ENCODE peak calls at places on chromosomes 6 and 20, in eight cellular contexts. One of them, this sample, is unnamed.

GRCh38 chr6:52672422-52673025 is 1.6 kb downstream of the TMEM14A start:
- DNase-seq in OCI-LY7: no peak
- DNase-seq in A549: peak; percentile 19
- DNase-seq in GM13976: no peak
- DNase-seq in CD4-positive, alpha-beta T cell: no peak
- DNase-seq in IMR-90: peak; percentile 45
- DNase-seq in progenitor cell of endocrine pancreas: no peak
- DNase-seq in AG04450: no peak
- DNase-seq in this sample: no peak

GRCh38 chr6:3398755-3399671 is 57.8 kb downstream of the SLC22A23 start:
- DNase-seq in progenitor cell of endocrine pancreas: no peak
- DNase-seq in IMR-90: no peak
- DNase-seq in A549: no peak
- DNase-seq in CD4-positive, alpha-beta T cell: no peak
- DNase-seq in AG04450: no peak
- DNase-seq in OCI-LY7: no peak
- DNase-seq in GM13976: no peak
- DNase-seq in this sample: no peak

GRCh38 chr6:31441368-31442267 is 38.2 kb downstream of the MICA start:
- DNase-seq in A549: peak; percentile 77
- DNase-seq in OCI-LY7: peak; percentile 78
- DNase-seq in IMR-90: peak; percentile 34
- DNase-seq in AG04450: peak; percentile 27
- DNase-seq in GM13976: peak; percentile 87
- DNase-seq in CD4-positive, alpha-beta T cell: no peak
- DNase-seq in progenitor cell of endocrine pancreas: peak; percentile 60
- DNase-seq in this sample: peak; percentile 67

GRCh38 chr6:5173862-5174643 is 86.7 kb downstream of the LYRM4 start:
- DNase-seq in A549: no peak
- DNase-seq in IMR-90: peak; percentile 19
- DNase-seq in GM13976: peak; percentile 58
- DNase-seq in CD4-positive, alpha-beta T cell: peak; percentile 14
- DNase-seq in progenitor cell of endocrine pancreas: no peak
- DNase-seq in OCI-LY7: peak; percentile 86
- DNase-seq in AG04450: no peak
- DNase-seq in this sample: peak; percentile 72

GRCh38 chr6:32664827-32665362 is 1.6 kb downstream of the HLA-DQB1 start:
- DNase-seq in IMR-90: no peak
- DNase-seq in CD4-positive, alpha-beta T cell: no peak
- DNase-seq in AG04450: no peak
- DNase-seq in GM13976: peak; percentile 30
- DNase-seq in A549: no peak
- DNase-seq in progenitor cell of endocrine pancreas: no peak
- DNase-seq in OCI-LY7: no peak
- DNase-seq in this sample: peak; percentile 26

GRCh38 chr20:60529149-60529548 is 570.9 kb downstream of the CDH26 start:
- DNase-seq in A549: no peak
- DNase-seq in GM13976: no peak
- DNase-seq in IMR-90: no peak
- DNase-seq in AG04450: no peak
- DNase-seq in progenitor cell of endocrine pancreas: no peak
- DNase-seq in CD4-positive, alpha-beta T cell: no peak
- DNase-seq in OCI-LY7: no peak
- DNase-seq in this sample: no peak

GRCh38 chr6:107488875-107489635 is 862 bp upstream of the SOBP start:
- DNase-seq in progenitor cell of endocrine pancreas: peak; percentile 20
- DNase-seq in CD4-positive, alpha-beta T cell: no peak
- DNase-seq in A549: peak; percentile 49
- DNase-seq in OCI-LY7: peak; percentile 47
- DNase-seq in IMR-90: peak; percentile 20
- DNase-seq in AG04450: no peak
- DNase-seq in GM13976: peak; percentile 56
- DNase-seq in this sample: peak; percentile 38

GRCh38 chr6:52186480-52186879 is 305 bp downstream of the IL17A start:
- DNase-seq in AG04450: no peak
- DNase-seq in CD4-positive, alpha-beta T cell: no peak
- DNase-seq in GM13976: peak; percentile 35
- DNase-seq in A549: no peak
- DNase-seq in OCI-LY7: no peak
- DNase-seq in IMR-90: no peak
- DNase-seq in progenitor cell of endocrine pancreas: no peak
- DNase-seq in this sample: no peak

GRCh38 chr6:10425973-10426780 is 11.3 kb upstream of the TFAP2A start:
- DNase-seq in AG04450: no peak
- DNase-seq in A549: no peak
- DNase-seq in IMR-90: no peak
- DNase-seq in GM13976: peak; percentile 72
- DNase-seq in progenitor cell of endocrine pancreas: no peak
- DNase-seq in OCI-LY7: peak; percentile 14
- DNase-seq in CD4-positive, alpha-beta T cell: no peak
- DNase-seq in this sample: peak; percentile 82

GRCh38 chr6:63523630-63524029 is 48.6 kb upstream of the LOC128125822 start:
- DNase-seq in AG04450: no peak
- DNase-seq in progenitor cell of endocrine pancreas: no peak
- DNase-seq in GM13976: no peak
- DNase-seq in CD4-positive, alpha-beta T cell: no peak
- DNase-seq in IMR-90: no peak
- DNase-seq in OCI-LY7: no peak
- DNase-seq in A549: no peak
- DNase-seq in this sample: no peak

GRCh38 chr6:16921399-16922110 is 160.3 kb upstream of the ATXN1 start:
- DNase-seq in IMR-90: peak; percentile 97
- DNase-seq in CD4-positive, alpha-beta T cell: no peak
- DNase-seq in A549: no peak
- DNase-seq in progenitor cell of endocrine pancreas: no peak
- DNase-seq in AG04450: peak; percentile 72
- DNase-seq in GM13976: no peak
- DNase-seq in OCI-LY7: no peak
- DNase-seq in this sample: no peak

GRCh38 chr20:47603260-47603659 is 101.6 kb downstream of the NCOA3 start:
- DNase-seq in progenitor cell of endocrine pancreas: no peak
- DNase-seq in AG04450: no peak
- DNase-seq in CD4-positive, alpha-beta T cell: no peak
- DNase-seq in A549: no peak
- DNase-seq in IMR-90: no peak
- DNase-seq in GM13976: no peak
- DNase-seq in OCI-LY7: no peak
- DNase-seq in this sample: no peak

GRCh38 chr20:49753133-49753532 is 39.5 kb upstream of the B4GALT5 start:
- DNase-seq in GM13976: no peak
- DNase-seq in AG04450: no peak
- DNase-seq in OCI-LY7: peak; percentile 46
- DNase-seq in A549: no peak
- DNase-seq in IMR-90: no peak
- DNase-seq in CD4-positive, alpha-beta T cell: no peak
- DNase-seq in progenitor cell of endocrine pancreas: no peak
- DNase-seq in this sample: no peak

GRCh38 chr6:149045404-149045803 is 272.1 kb upstream of the TAB2 start:
- DNase-seq in AG04450: no peak
- DNase-seq in A549: no peak
- DNase-seq in progenitor cell of endocrine pancreas: no peak
- DNase-seq in IMR-90: no peak
- DNase-seq in CD4-positive, alpha-beta T cell: no peak
- DNase-seq in GM13976: no peak
- DNase-seq in OCI-LY7: no peak
- DNase-seq in this sample: peak; percentile 21
- TF ChIP-seq CTCF in AG04450: no peak
- TF ChIP-seq CTCF in A549: no peak
- TF ChIP-seq CTCF in progenitor cell of endocrine pancreas: peak; percentile 10
- TF ChIP-seq CTCF in IMR-90: no peak
- TF ChIP-seq CTCF in CD4-positive, alpha-beta T cell: no peak
- TF ChIP-seq CTCF in GM13976: no peak
- TF ChIP-seq CTCF in OCI-LY7: peak; percentile 23
- TF ChIP-seq CTCF in this sample: no peak

GRCh38 chr6:6379573-6379972 is 59.1 kb upstream of the F13A1 start:
- DNase-seq in GM13976: no peak
- DNase-seq in CD4-positive, alpha-beta T cell: no peak
- DNase-seq in A549: no peak
- DNase-seq in IMR-90: no peak
- DNase-seq in OCI-LY7: peak; percentile 47
- DNase-seq in progenitor cell of endocrine pancreas: no peak
- DNase-seq in AG04450: no peak
- DNase-seq in this sample: peak; percentile 64

DNA sequence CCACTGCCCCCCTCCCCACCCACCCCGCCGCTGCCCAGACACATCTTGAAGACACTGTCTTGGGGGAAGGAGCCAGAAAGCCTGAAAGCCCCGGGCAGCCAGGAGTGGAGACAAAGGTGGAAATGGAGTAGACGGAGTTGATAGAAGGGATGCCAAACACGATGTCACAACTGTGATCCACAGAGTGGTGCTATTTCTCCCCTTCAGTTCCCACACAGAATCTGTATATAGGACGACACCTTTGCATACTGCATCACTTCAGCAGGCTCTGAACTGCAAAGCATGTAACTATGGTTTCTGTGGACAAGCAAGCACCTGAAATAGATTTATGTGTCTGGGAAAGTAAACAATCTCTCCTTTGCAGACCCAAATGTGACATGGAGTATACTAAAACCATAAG is 56.4 kb upstream of the F13A1 start:
- DNase-seq in progenitor cell of endocrine pancreas: no peak
- DNase-seq in IMR-90: no peak
- DNase-seq in AG04450: no peak
- DNase-seq in CD4-positive, alpha-beta T cell: no peak
- DNase-seq in OCI-LY7: peak; percentile 29
- DNase-seq in A549: no peak
- DNase-seq in GM13976: peak; percentile 18
- DNase-seq in this sample: no peak
- TF ChIP-seq CTCF in progenitor cell of endocrine pancreas: no peak
- TF ChIP-seq CTCF in IMR-90: no peak
- TF ChIP-seq CTCF in AG04450: no peak
- TF ChIP-seq CTCF in CD4-positive, alpha-beta T cell: no peak
- TF ChIP-seq CTCF in OCI-LY7: peak; percentile 13
- TF ChIP-seq CTCF in A549: no peak
- TF ChIP-seq CTCF in GM13976: no peak
- TF ChIP-seq CTCF in this sample: no peak

GRCh38 chr6:137159912-137160311 is 13.5 kb downstream of the IL22RA2 start:
- DNase-seq in IMR-90: no peak
- DNase-seq in AG04450: no peak
- DNase-seq in OCI-LY7: no peak
- DNase-seq in A549: no peak
- DNase-seq in progenitor cell of endocrine pancreas: no peak
- DNase-seq in CD4-positive, alpha-beta T cell: no peak
- DNase-seq in GM13976: no peak
- DNase-seq in this sample: no peak

GRCh38 chr6:137156650-137157049 is 16.8 kb downstream of the IL22RA2 start:
- DNase-seq in IMR-90: no peak
- DNase-seq in A549: no peak
- DNase-seq in GM13976: no peak
- DNase-seq in OCI-LY7: no peak
- DNase-seq in CD4-positive, alpha-beta T cell: no peak
- DNase-seq in AG04450: no peak
- DNase-seq in progenitor cell of endocrine pancreas: no peak
- DNase-seq in this sample: no peak

GRCh38 chr6:137160763-137161162 is 12.7 kb downstream of the IL22RA2 start:
- DNase-seq in OCI-LY7: no peak
- DNase-seq in CD4-positive, alpha-beta T cell: no peak
- DNase-seq in AG04450: no peak
- DNase-seq in IMR-90: peak; percentile 36
- DNase-seq in progenitor cell of endocrine pancreas: no peak
- DNase-seq in A549: no peak
- DNase-seq in GM13976: no peak
- DNase-seq in this sample: no peak

GRCh38 chr6:137157601-137158000 is 15.8 kb downstream of the IL22RA2 start:
- DNase-seq in progenitor cell of endocrine pancreas: no peak
- DNase-seq in AG04450: no peak
- DNase-seq in A549: no peak
- DNase-seq in IMR-90: no peak
- DNase-seq in CD4-positive, alpha-beta T cell: no peak
- DNase-seq in OCI-LY7: no peak
- DNase-seq in GM13976: no peak
- DNase-seq in this sample: peak; percentile 3

GRCh38 chr6:137155830-137156229 is 17.6 kb downstream of the IL22RA2 start:
- DNase-seq in CD4-positive, alpha-beta T cell: no peak
- DNase-seq in progenitor cell of endocrine pancreas: no peak
- DNase-seq in A549: no peak
- DNase-seq in AG04450: no peak
- DNase-seq in GM13976: peak; percentile 34
- DNase-seq in IMR-90: no peak
- DNase-seq in OCI-LY7: peak; percentile 49
- DNase-seq in this sample: no peak
- TF ChIP-seq CTCF in CD4-positive, alpha-beta T cell: no peak
- TF ChIP-seq CTCF in progenitor cell of endocrine pancreas: no peak
- TF ChIP-seq CTCF in A549: no peak
- TF ChIP-seq CTCF in AG04450: no peak
- TF ChIP-seq CTCF in GM13976: no peak
- TF ChIP-seq CTCF in IMR-90: no peak
- TF ChIP-seq CTCF in OCI-LY7: no peak
- TF ChIP-seq CTCF in this sample: no peak

GRCh38 chr20:6579417-6579816 is 188.1 kb upstream of the BMP2 start:
- DNase-seq in GM13976: no peak
- DNase-seq in OCI-LY7: no peak
- DNase-seq in IMR-90: peak; percentile 62
- DNase-seq in AG04450: no peak
- DNase-seq in progenitor cell of endocrine pancreas: no peak
- DNase-seq in CD4-positive, alpha-beta T cell: no peak
- DNase-seq in A549: no peak
- DNase-seq in this sample: no peak

GRCh38 chr20:6579824-6580223 is 187.7 kb upstream of the BMP2 start:
- DNase-seq in AG04450: no peak
- DNase-seq in A549: no peak
- DNase-seq in CD4-positive, alpha-beta T cell: no peak
- DNase-seq in IMR-90: no peak
- DNase-seq in GM13976: no peak
- DNase-seq in progenitor cell of endocrine pancreas: no peak
- DNase-seq in OCI-LY7: no peak
- DNase-seq in this sample: no peak

GRCh38 chr20:6582449-6582848 is 185.0 kb upstream of the BMP2 start:
- DNase-seq in progenitor cell of endocrine pancreas: no peak
- DNase-seq in CD4-positive, alpha-beta T cell: no peak
- DNase-seq in GM13976: no peak
- DNase-seq in AG04450: no peak
- DNase-seq in IMR-90: peak; percentile 2
- DNase-seq in OCI-LY7: no peak
- DNase-seq in A549: no peak
- DNase-seq in this sample: no peak

GRCh38 chr20:6580486-6580885 is 187.0 kb upstream of the BMP2 start:
- DNase-seq in AG04450: no peak
- DNase-seq in OCI-LY7: no peak
- DNase-seq in GM13976: no peak
- DNase-seq in A549: no peak
- DNase-seq in IMR-90: no peak
- DNase-seq in CD4-positive, alpha-beta T cell: no peak
- DNase-seq in progenitor cell of endocrine pancreas: no peak
- DNase-seq in this sample: no peak

DNA sequence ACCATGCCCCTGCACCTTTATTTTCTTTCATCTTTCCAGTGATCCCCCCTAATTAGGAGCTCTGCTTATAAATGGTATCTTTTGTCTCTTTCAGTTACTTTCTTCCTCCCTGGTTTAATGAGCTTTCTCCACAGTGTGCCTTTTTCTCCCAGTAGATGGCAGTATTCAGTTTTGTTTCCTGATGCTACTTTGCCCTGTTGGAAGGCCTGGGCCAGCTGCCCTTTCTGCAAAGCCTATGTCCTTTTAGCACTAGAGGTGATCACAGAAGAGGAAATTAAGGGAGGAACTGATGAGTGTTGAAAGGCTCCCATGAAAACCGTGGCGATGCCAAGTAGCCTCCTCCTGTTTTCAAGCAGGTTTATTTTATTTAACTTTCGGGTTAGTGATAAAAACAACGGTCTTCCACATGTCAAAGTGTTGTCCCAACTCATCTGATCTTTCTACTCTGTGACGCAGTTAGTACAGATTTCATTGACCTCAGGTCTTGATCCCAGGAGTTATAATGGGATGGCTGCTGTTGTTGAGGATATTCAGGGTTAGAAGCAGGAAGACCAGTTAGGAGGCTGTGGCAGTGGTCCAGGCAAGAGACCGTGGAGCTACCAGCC is 184.2 kb upstream of the BMP2 start:
- DNase-seq in IMR-90: peak; percentile 55
- DNase-seq in AG04450: no peak
- DNase-seq in OCI-LY7: peak; percentile 32
- DNase-seq in GM13976: peak; percentile 22
- DNase-seq in progenitor cell of endocrine pancreas: peak; percentile 13
- DNase-seq in A549: peak; percentile 37
- DNase-seq in CD4-positive, alpha-beta T cell: no peak
- DNase-seq in this sample: peak; percentile 40
- TF ChIP-seq CTCF in IMR-90: peak; percentile 71
- TF ChIP-seq CTCF in AG04450: peak; percentile 78
- TF ChIP-seq CTCF in OCI-LY7: peak; percentile 86
- TF ChIP-seq CTCF in GM13976: peak; percentile 55
- TF ChIP-seq CTCF in progenitor cell of endocrine pancreas: peak; percentile 81
- TF ChIP-seq CTCF in A549: peak; percentile 57
- TF ChIP-seq CTCF in CD4-positive, alpha-beta T cell: no peak
- TF ChIP-seq CTCF in this sample: peak; percentile 74